ENCODE peak calls at places on chromosome 1, in seven cellular contexts. S is SHP77; I is heart left ventricle; K is mammary epithelial cell; P is activated T-helper 1 cell treated with anti-CD3 and anti-CD28 coated beads, Interleukin-12 subunit alpha, Interleukin-12 subunit beta, Interleukin-2, Interleukin-4 antibody, amounts not matched to agents 30 ng/mL and 10 ng/mL and 1 ng/mL, durations not matched to agents 14 hours and 24 hours and 36 hours; D is stimulated activated CD4-positive, alpha-beta T cell treated with anti-CD3 and anti-CD28 coated beads, Interleukin-4, amount 100 ng/mL, for 48 hours; Z is HuH-7.5. N is an unnamed sample.

GRCh38 chr1:178684542-178685000 is 40.5 kb upstream of the RALGPS2 start:
- DNase-seq in S (no peak), K (peak), I (no peak), Z (no peak), P (no peak), D (no peak), N (peak)

GRCh38 chr1:243798726-243799125 is 51.3 kb downstream of the AKT3 start:
- DNase-seq in P (no peak), S (no peak), I (no peak), D (no peak), Z (no peak), K (peak), N (no peak)

GRCh38 chr1:100578201-100578600 is 40.3 kb downstream of the GPR88 start:
- DNase-seq in S (no peak), Z (no peak), D (no peak), I (no peak), K (peak), P (no peak), N (no peak)

GRCh38 chr1:19087737-19088594 is 122.1 kb downstream of the UBR4 start:
- DNase-seq in K (no peak), I (no peak), Z (no peak), P (peak), S (no peak), D (no peak), N (no peak)

GRCh38 chr1:94926365-94926914 is 470 bp downstream of the CNN3 start:
- DNase-seq in S (peak), P (peak), D (no peak), Z (peak), I (peak), K (peak), N (peak)

GRCh38 chr1:154501423-154502065 is 475 bp upstream of the TDRD10 start:
- DNase-seq in D (no peak), I (peak), P (no peak), S (no peak), K (no peak), Z (peak), N (no peak)

GRCh38 chr1:198364471-198364870 is 176.0 kb downstream of the ATP6V1G3 start:
- DNase-seq in Z (no peak), I (no peak), D (no peak), P (no peak), S (no peak), K (no peak), N (no peak)

GRCh38 chr1:164629971-164630370 is 71.0 kb downstream of the PBX1 start:
- DNase-seq in D (no peak), S (no peak), K (no peak), P (no peak), Z (no peak), I (no peak), N (no peak)

GRCh38 chr1:218811497-218811896 is 362.2 kb upstream of the LYPLAL1 start:
- DNase-seq in K (no peak), Z (no peak), I (no peak), P (no peak), D (no peak), S (no peak), N (no peak)

GRCh38 chr1:23657659-23658275 is 33.8 kb upstream of the RPL11 start:
- DNase-seq in I (no peak), S (peak), D (peak), Z (peak), K (peak), P (peak), N (peak)

GRCh38 chr1:59223943-59224639 is 72.8 kb upstream of the FGGY start:
- DNase-seq in S (no peak), Z (no peak), D (no peak), I (no peak), K (no peak), P (no peak), N (no peak)

GRCh38 chr1:153539395-153540093 is 1.2 kb downstream of the S100A5 start:
- DNase-seq in S (no peak), P (no peak), Z (no peak), D (no peak), I (no peak), K (no peak), N (no peak)

GRCh38 chr1:245225709-245226464 is 71.1 kb downstream of the KIF26B start:
- DNase-seq in K (no peak), Z (no peak), I (no peak), D (no peak), S (no peak), P (no peak), N (no peak)

GRCh38 chr1:162193815-162194214 is 124.3 kb downstream of the NOS1AP start:
- DNase-seq in S (no peak), Z (no peak), P (no peak), I (no peak), D (no peak), K (no peak), N (no peak)

GRCh38 chr1:244599937-244600350 is 53.0 kb upstream of the DESI2 start:
- DNase-seq in Z (no peak), S (no peak), D (peak), P (peak), I (no peak), K (peak), N (peak)

GRCh38 chr1:101713760-101714159 is 283.0 kb downstream of the OLFM3 start:
- DNase-seq in D (no peak), S (no peak), Z (no peak), I (no peak), P (no peak), K (no peak), N (no peak)

GRCh38 chr1:15124362-15125100 is 29.0 kb upstream of the TMEM51 start:
- DNase-seq in P (no peak), K (no peak), D (no peak), Z (no peak), S (no peak), I (no peak), N (no peak)

GRCh38 chr1:26043765-26044164 is 2.2 kb downstream of the SLC30A2 start:
- DNase-seq in S (no peak), K (no peak), I (no peak), P (no peak), D (no peak), Z (no peak), N (no peak)

GRCh38 chr1:95118019-95118499 is 904 bp downstream of the TLCD4 start:
- DNase-seq in I (no peak), P (no peak), Z (no peak), K (peak), S (no peak), D (no peak), N (no peak)

GRCh38 chr1:202762019-202762418 is 46.2 kb downstream of the KDM5B start:
- DNase-seq in P (no peak), Z (no peak), D (no peak), K (no peak), S (no peak), I (no peak), N (no peak)

GRCh38 chr1:74504125-74505065 is 8.0 kb downstream of the LRRC53 start:
- DNase-seq in K (peak), P (peak), S (peak), D (peak), Z (peak), I (peak), N (peak)

GRCh38 chr1:158916085-158916484 is 15.3 kb upstream of the PYHIN1 start:
- DNase-seq in Z (no peak), D (no peak), S (no peak), K (peak), I (no peak), P (no peak), N (no peak)

GRCh38 chr1:187689137-187689536 is 860.4 kb downstream of the PLA2G4A start:
- DNase-seq in D (no peak), K (peak), Z (no peak), I (no peak), S (no peak), P (no peak), N (no peak)

GRCh38 chr1:47031585-47031984 is 8.1 kb downstream of the CYP4X1 start:
- DNase-seq in S (no peak), Z (no peak), K (no peak), D (no peak), I (no peak), P (no peak), N (no peak)

GRCh38 chr1:219184337-219184736 is 10.7 kb downstream of the LYPLAL1 start:
- DNase-seq in Z (no peak), I (no peak), S (no peak), P (no peak), K (no peak), D (no peak), N (no peak)

GRCh38 chr1:57517587-57518397 is 93.9 kb upstream of the DAB1 start:
- DNase-seq in P (no peak), I (no peak), K (no peak), Z (no peak), D (no peak), S (no peak), N (no peak)

GRCh38 chr1:55580845-55581332 is 365.7 kb upstream of the USP24 start:
- DNase-seq in I (no peak), Z (no peak), S (no peak), D (no peak), K (peak), P (no peak), N (peak)

GRCh38 chr1:12769976-12770505 is 3.5 kb upstream of the PRAMEF12 start:
- DNase-seq in I (no peak), S (no peak), Z (no peak), K (no peak), D (no peak), P (no peak), N (no peak)

GRCh38 chr1:218967836-218968235 is 205.8 kb upstream of the LYPLAL1 start:
- DNase-seq in S (no peak), I (no peak), D (no peak), P (no peak), K (peak), Z (no peak), N (no peak)

GRCh38 chr1:235411489-235412486 is 44.6 kb downstream of the TBCE start:
- DNase-seq in Z (peak), S (no peak), P (no peak), K (no peak), I (no peak), D (no peak), N (peak)